ENCODE peak calls at places on chromosome 11, in five cellular contexts. Z is neural progenitor cell, B is cardiac muscle cell, Y is fibroblast of lung, C is tibial artery. L is an unnamed sample. For H3K4me1, the result is how much of the 10 kb centered on the place peaks cover.

GRCh38 chr11:126469308-126469707 is 113.8 kb downstream of the ST3GAL4 start:
- DNase-seq in Z (no peak), B (no peak), Y (no peak), C (no peak), L (no peak)

GRCh38 chr11:8291421-8292350 is 28.0 kb upstream of the LMO1 start:
- DNase-seq in Z (peak), B (no peak), Y (no peak), C (no peak), L (no peak)

GRCh38 chr11:65262381-65262680 is 569 bp downstream of the POLA2 start:
- DNase-seq in Z (no peak), B (no peak), Y (peak), C (peak), L (no peak)

GRCh38 chr11:72308226-72309073 is 64.5 kb upstream of the PHOX2A start:
- DNase-seq in Z (no peak), B (peak), Y (peak), C (no peak), L (peak)

GRCh38 chr11:95925011-95925410 is 1.1 kb upstream of the MTMR2 start:
- DNase-seq in Z (peak), B (peak), Y (peak), C (no peak), L (no peak)

GRCh38 chr11:126115820-126116319 is 53.2 kb upstream of the CDON start:
- DNase-seq in Z (peak), B (peak), Y (peak), C (peak), L (peak)

GRCh38 chr11:118152552-118153471 is at the start of gene SCN4B:
- DNase-seq in Z (peak), B (peak), Y (peak), C (no peak), L (peak)

GRCh38 chr11:1082346-1082727 is 7.7 kb downstream of the MUC2 start:
- DNase-seq in Z (no peak), B (no peak), Y (no peak), C (no peak), L (no peak)

GRCh38 chr11:2777396-2777795 is 77.6 kb upstream of the KCNQ1OT1 start:
- DNase-seq in Z (no peak), B (peak), Y (no peak), C (no peak), L (no peak)

GRCh38 chr11:79062814-79063762 is 377.7 kb downstream of the TENM4 start:
- DNase-seq in Z (peak), B (peak), Y (no peak), C (no peak), L (peak)

GRCh38 chr11:1116104-1116503 is 41.4 kb downstream of the MUC2 start:
- DNase-seq in Z (no peak), B (no peak), Y (no peak), C (no peak), L (no peak)

GRCh38 chr11:117528061-117528780 is 200.6 kb downstream of the CEP164 start:
- DNase-seq in Z (no peak), B (no peak), Y (no peak), C (no peak), L (no peak)

GRCh38 chr11:69456712-69457111 is 24.8 kb upstream of the LINC01488 start:
- DNase-seq in Z (no peak), B (no peak), Y (no peak), C (no peak), L (no peak)

GRCh38 chr11:46181843-46182424 is 60.7 kb upstream of the PHF21A start:
- DNase-seq in Z (no peak), B (no peak), Y (no peak), C (no peak), L (no peak)

GRCh38 chr11:112652786-112653390 is 308.3 kb upstream of the NCAM1 start:
- DNase-seq in Z (no peak), B (peak), Y (peak), C (no peak), L (no peak)

GRCh38 chr11:67283490-67283963 is 5.6 kb upstream of the ANKRD13D start:
- DNase-seq in Z (no peak), B (no peak), Y (no peak), C (no peak), L (no peak)

GRCh38 chr11:67120881-67121710 is 2.0 kb downstream of the KDM2A start:
- DNase-seq in Z (no peak), B (peak), Y (peak), C (peak), L (no peak)

GRCh38 chr11:124799384-124800225 is 601 bp downstream of the MSANTD2 start:
- DNase-seq in Z (peak), B (peak), Y (peak), C (no peak), L (peak)

GRCh38 chr11:116427903-116428637 is 344.7 kb downstream of the BUD13 start:
- DNase-seq in Z (peak), B (peak), Y (no peak), C (no peak), L (peak)

GRCh38 chr11:6414874-6415328 is 4.0 kb downstream of the APBB1 start:
- DNase-seq in Z (no peak), B (no peak), Y (no peak), C (no peak), L (no peak)

GRCh38 chr11:93747122-93747521 is 5.7 kb downstream of the C11orf54 start:
- DNase-seq in Z (no peak), B (no peak), Y (no peak), C (no peak), L (no peak)

GRCh38 chr11:71145368-71145767 is 107.0 kb downstream of the SHANK2 start:
- DNase-seq in Z (no peak), B (no peak), Y (no peak), C (no peak), L (no peak)

GRCh38 chr11:69630009-69630870 is 10.7 kb upstream of the CCND1 start:
- DNase-seq in Z (no peak), B (no peak), Y (no peak), C (no peak), L (peak)

GRCh38 chr11:2210366-2211112 is 38.9 kb upstream of the TH start:
- DNase-seq in Z (no peak), B (no peak), Y (no peak), C (peak), L (no peak)

DNA sequence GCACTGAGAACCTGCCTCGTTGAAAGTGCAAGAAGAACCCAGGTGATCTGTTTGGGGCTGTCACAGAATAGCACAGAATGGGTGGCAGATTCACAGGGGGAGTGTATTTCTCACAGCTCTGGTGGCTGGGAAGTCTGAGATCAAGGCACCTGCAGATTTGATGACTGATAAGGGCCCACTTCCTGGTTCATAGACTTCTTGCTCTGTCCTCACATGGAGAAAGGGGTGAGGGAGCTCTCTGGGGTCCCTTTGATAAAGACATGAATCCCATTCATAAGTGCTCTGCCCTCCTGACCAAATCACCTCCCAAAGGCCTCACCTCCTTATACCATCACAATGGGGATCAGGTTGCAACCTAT is 198.5 kb upstream of the SORL1-AS1 start:
- DNase-seq in Z (no peak), B (no peak), Y (no peak), C (no peak), L (no peak)
- TF ChIP-seq CTCF in Z (no peak), B (no peak), Y (no peak), C (no peak), L (no peak)

GRCh38 chr11:27468209-27468608 is 4.4 kb downstream of the LGR4 start:
- DNase-seq in Z (no peak), B (peak), Y (peak), C (no peak), L (no peak)
- H3K4me1 ChIP-seq in Z (half or more), B (half or more), Y (under half), C (half or more), L (under half)

GRCh38 chr11:32297629-32298028 is 137.7 kb downstream of the WT1 start:
- DNase-seq in Z (peak), B (peak), Y (peak), C (no peak), L (peak)
- TF ChIP-seq CTCF in Z (peak), B (peak), Y (peak), C (no peak), L (peak)

GRCh38 chr11:12756867-12757266 is 82.6 kb downstream of the TEAD1 start:
- DNase-seq in Z (no peak), B (no peak), Y (no peak), C (no peak), L (no peak)

GRCh38 chr11:12757416-12757815 is 83.2 kb downstream of the TEAD1 start:
- DNase-seq in Z (no peak), B (peak), Y (no peak), C (no peak), L (no peak)

GRCh38 chr11:12754582-12755250 is 80.5 kb downstream of the TEAD1 start:
- DNase-seq in Z (no peak), B (no peak), Y (no peak), C (no peak), L (no peak)

GRCh38 chr11:12755510-12755909 is 81.3 kb downstream of the TEAD1 start:
- DNase-seq in Z (no peak), B (no peak), Y (no peak), C (no peak), L (no peak)

DNA sequence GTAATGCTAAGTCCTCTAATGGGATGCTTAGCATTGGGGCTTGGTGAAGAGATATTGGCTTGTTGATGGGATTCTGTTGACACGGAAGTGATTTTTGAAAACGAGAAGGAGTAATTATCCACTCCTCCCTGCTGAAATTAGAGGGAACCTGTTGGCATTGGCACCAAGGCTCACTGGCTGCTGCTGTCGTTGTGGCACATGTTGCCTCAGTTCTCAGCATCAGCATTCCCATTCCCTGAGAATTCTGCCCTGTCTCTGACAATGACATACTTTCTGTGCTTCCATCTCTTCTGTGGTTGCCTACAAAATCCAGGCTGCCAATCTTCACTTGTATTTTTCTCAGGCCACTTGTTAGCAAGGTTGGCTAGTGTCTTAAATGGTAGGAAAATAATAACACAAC is 81.9 kb downstream of the TEAD1 start:
- DNase-seq in Z (no peak), B (no peak), Y (no peak), C (no peak), L (no peak)
- H3K4me1 ChIP-seq in Z (under half), B (under half), Y (under half), C (under half), L (under half)